ENCODE peak calls at places on chromosomes 12 and 14, in eight cellular contexts. T is Panc1, L is mesothelial cell of epicardium, Q is nephron progenitor cell, S is A549, D is lung, W is B cell, A is H9. B is an unnamed sample.
A peak's percentile ranks its signal among the peaks of the same experiment; 100 is the strongest.

GRCh38 chr12:48389409-48389808 is 38.7 kb upstream of the ZNF641 start:
- DNase-seq in W (no peak), T (no peak), A (no peak), S (no peak), L (no peak), D (no peak), Q (no peak), B (no peak)

GRCh38 chr12:6979453-6979852 is 8.7 kb downstream of the EMG1 start:
- DNase-seq in S (no peak), L (no peak), D (no peak), A (no peak), W (no peak), T (no peak), Q (no peak), B (no peak)

GRCh38 chr12:109169262-109169661 is 52.9 kb downstream of the ACACB start:
- DNase-seq in Q (no peak), A (no peak), L (no peak), T (no peak), D (no peak), S (no peak), W (no peak), B (no peak)

GRCh38 chr14:73613046-73613383 is 698 bp downstream of the ACOT6 start:
- DNase-seq in A (no peak), D (no peak), W (no peak), L (no peak), Q (no peak), S (no peak), T (no peak), B (no peak)

GRCh38 chr14:94227029-94227428 is 52.9 kb downstream of the PPP4R4 start:
- DNase-seq in S (no peak), Q (no peak), D (no peak), T (no peak), L (no peak), A (no peak), W (no peak), B (no peak)

GRCh38 chr12:130879212-130879686 is 7.4 kb downstream of the RAN start:
- DNase-seq in Q (no peak), L (no peak), T (no peak), A (no peak), S (no peak), D (no peak), W (peak; percentile 78), B (no peak)

GRCh38 chr14:55188686-55189295 is 2.6 kb downstream of the DLGAP5 start:
- DNase-seq in S (no peak), Q (no peak), W (no peak), D (no peak), L (no peak), T (no peak), A (no peak), B (no peak)

GRCh38 chr12:92538970-92539749 is 163.6 kb upstream of the PLEKHG7 start:
- DNase-seq in A (no peak), W (peak; percentile 28), Q (no peak), L (no peak), S (no peak), D (no peak), T (no peak), B (no peak)

GRCh38 chr12:68963456-68963859 is 30.5 kb upstream of the CPM start:
- DNase-seq in Q (no peak), T (no peak), A (no peak), L (no peak), W (no peak), S (no peak), D (no peak), B (no peak)

GRCh38 chr12:70083677-70084020 is 159.6 kb upstream of the CNOT2 start:
- DNase-seq in T (no peak), D (no peak), Q (no peak), L (no peak), A (no peak), S (no peak), W (no peak), B (no peak)

GRCh38 chr12:92503029-92503931 is 199.5 kb upstream of the PLEKHG7 start:
- DNase-seq in D (no peak), S (no peak), L (no peak), W (no peak), Q (no peak), T (no peak), A (no peak), B (no peak)

GRCh38 chr12:56338643-56339422 is at the start of gene IL23A:
- DNase-seq in Q (no peak), W (peak; percentile 70), S (no peak), D (no peak), T (no peak), A (peak; percentile 81), L (no peak), B (no peak)

GRCh38 chr14:24392327-24393098 is 6.3 kb upstream of the NYNRIN start:
- DNase-seq in Q (no peak), W (no peak), T (no peak), L (no peak), D (no peak), S (peak; percentile 62), A (no peak), B (no peak)

GRCh38 chr12:98793121-98793520 is 148.0 kb downstream of the APAF1 start:
- DNase-seq in A (no peak), S (no peak), D (no peak), L (no peak), Q (no peak), T (no peak), W (no peak), B (no peak)

GRCh38 chr12:104775731-104776231 is 182.3 kb downstream of the SLC41A2 start:
- DNase-seq in T (no peak), S (no peak), W (no peak), Q (no peak), D (no peak), L (no peak), A (no peak), B (no peak)

GRCh38 chr14:64053694-64054669 is 201.2 kb downstream of the SYNE2 start:
- DNase-seq in A (no peak), T (no peak), S (no peak), L (no peak), Q (no peak), D (no peak), W (no peak), B (no peak)

GRCh38 chr12:4700621-4701026 is 19.6 kb upstream of the GALNT8 start:
- DNase-seq in Q (no peak), W (no peak), S (no peak), L (no peak), T (no peak), A (peak; percentile 55), D (peak; percentile 64), B (no peak)

GRCh38 chr12:106801830-106802561 is 27.5 kb downstream of the RIC8B start:
- DNase-seq in Q (no peak), D (no peak), S (no peak), W (no peak), T (no peak), L (no peak), A (no peak), B (no peak)

DNA sequence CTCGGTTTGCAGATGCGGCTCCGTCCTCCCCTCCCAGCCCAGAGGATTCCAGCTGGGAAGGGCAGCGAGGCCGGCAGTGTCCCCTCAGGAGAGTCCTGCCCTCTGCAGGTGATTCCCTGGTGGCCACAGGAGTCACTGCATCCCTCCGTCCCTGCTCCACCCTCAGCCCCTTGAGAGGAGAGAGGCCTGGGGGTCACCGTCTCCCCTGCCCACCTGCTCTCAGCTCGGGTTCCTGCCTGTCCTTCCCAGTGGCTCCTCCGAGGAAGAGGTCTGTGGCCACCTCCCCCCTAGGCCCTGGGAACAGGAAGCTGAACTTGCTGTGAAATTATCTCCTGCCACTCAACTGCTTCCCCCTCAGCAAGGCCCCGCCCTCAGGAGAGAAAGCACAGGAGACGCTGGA is 12.9 kb upstream of the GALNT9 start:
- DNase-seq in T (no peak), L (no peak), S (peak; percentile 67), W (no peak), Q (peak; percentile 61), A (peak; percentile 80), D (no peak), B (no peak)
- TF ChIP-seq CTCF in T (no peak), L (no peak), S (peak; percentile 10), W (no peak), Q (peak; percentile 54), A (peak; percentile 68), D (no peak), B (peak; percentile 58)

GRCh38 chr12:59087077-59087673 is 166.9 kb upstream of the LRIG3 start:
- DNase-seq in W (no peak), T (no peak), D (no peak), Q (no peak), L (no peak), A (no peak), S (no peak), B (no peak)
- TF ChIP-seq CTCF in W (no peak), T (peak; percentile 50), D (no peak), Q (peak; percentile 24), L (no peak), A (peak; percentile 57), S (peak; percentile 54), B (peak; percentile 92)

GRCh38 chr12:57546438-57547365 is at the start of gene DCTN2:
- DNase-seq in T (peak; percentile 93), W (peak; percentile 95), L (peak; percentile 83), S (peak; percentile 99), A (peak; percentile 99), D (peak; percentile 97), Q (peak; percentile 90), B (peak; percentile 97)
- TF ChIP-seq CTCF in T (no peak), W (no peak), L (no peak), S (no peak), A (no peak), D (no peak), Q (no peak), B (peak; percentile 51)

DNA sequence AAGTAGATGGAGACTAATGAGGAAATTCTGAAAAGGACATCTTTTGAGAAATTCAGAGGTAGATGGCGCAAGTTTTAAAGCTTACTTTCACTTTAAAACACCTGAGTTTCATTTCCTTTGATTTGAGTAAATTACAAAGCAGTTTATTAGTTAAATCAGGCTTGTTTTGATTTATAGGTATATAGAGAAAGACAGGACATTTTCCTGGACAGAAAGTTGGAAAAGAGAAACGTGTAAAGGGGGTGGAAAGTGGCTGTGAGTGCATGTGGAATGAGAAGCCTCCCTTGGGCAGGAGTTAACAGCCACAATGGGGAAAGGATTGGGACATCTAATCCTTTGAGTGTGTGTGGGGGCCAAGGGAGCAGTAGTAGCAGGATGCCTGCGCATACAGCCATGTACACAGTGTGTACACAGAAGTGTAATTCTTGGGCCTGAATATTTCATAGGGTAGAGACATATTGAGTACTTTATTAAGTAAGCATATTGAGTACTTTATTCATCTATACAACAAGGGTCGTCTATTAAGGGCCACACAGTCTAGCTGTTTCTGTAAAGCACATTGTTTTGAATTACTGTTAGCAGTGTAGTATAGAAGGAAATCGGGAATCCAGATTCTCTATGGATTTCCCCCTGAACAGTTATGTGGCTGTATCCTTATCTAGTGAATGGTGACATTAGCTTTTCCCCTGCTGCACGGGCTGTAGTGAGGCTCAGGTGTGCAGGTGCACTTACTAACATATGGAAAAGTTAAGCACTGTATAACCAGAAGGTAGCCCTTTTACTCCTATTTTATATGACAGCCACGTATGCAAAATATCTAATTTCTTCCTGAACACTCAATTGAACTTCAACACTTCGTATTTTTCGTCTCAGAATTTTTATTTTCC is 19.1 kb downstream of the MARK3 start:
- DNase-seq in D (peak; percentile 32), A (no peak), T (no peak), S (no peak), Q (no peak), W (no peak), L (no peak), B (no peak)
- TF ChIP-seq CTCF in D (no peak), A (no peak), T (no peak), S (no peak), Q (no peak), W (no peak), L (no peak), B (no peak)

GRCh38 chr12:20438307-20438779 is 70.0 kb downstream of the PDE3A start:
- DNase-seq in T (no peak), L (no peak), D (no peak), W (no peak), Q (no peak), S (no peak), A (no peak), B (no peak)
- TF ChIP-seq CTCF in T (no peak), L (no peak), D (no peak), W (no peak), Q (no peak), S (no peak), A (no peak), B (no peak)

B was measured in chondrocyte.